ENCODE peak calls at places on chromosome 9, in seven cellular contexts. One of them, this sample, is unnamed.
A peak's percentile ranks its signal among the peaks of the same experiment; 100 is the strongest.

GRCh38 chr9:92609142-92609500 is 60.8 kb downstream of the IPPK start:
- DNase-seq in adrenal gland: no peak
- DNase-seq in left ventricle myocardium inferior: no peak
- DNase-seq in neuronal stem cell: peak; percentile 48
- DNase-seq in CD4-positive, CD25-positive, alpha-beta regulatory T cell: no peak
- DNase-seq in CD8-positive, alpha-beta memory T cell: no peak
- DNase-seq in K562: no peak
- DNase-seq in this sample: no peak

GRCh38 chr9:26437056-26437711 is 455.4 kb downstream of the CAAP1 start:
- DNase-seq in adrenal gland: no peak
- DNase-seq in left ventricle myocardium inferior: no peak
- DNase-seq in neuronal stem cell: peak; percentile 20
- DNase-seq in CD4-positive, CD25-positive, alpha-beta regulatory T cell: no peak
- DNase-seq in CD8-positive, alpha-beta memory T cell: no peak
- DNase-seq in K562: no peak
- DNase-seq in this sample: no peak

GRCh38 chr9:92328225-92328624 is 2.5 kb downstream of the CENPP start:
- DNase-seq in adrenal gland: no peak
- DNase-seq in left ventricle myocardium inferior: no peak
- DNase-seq in neuronal stem cell: no peak
- DNase-seq in CD4-positive, CD25-positive, alpha-beta regulatory T cell: no peak
- DNase-seq in CD8-positive, alpha-beta memory T cell: no peak
- DNase-seq in K562: no peak
- DNase-seq in this sample: no peak

GRCh38 chr9:93595461-93595860 is 19.1 kb downstream of the PHF2 start:
- DNase-seq in adrenal gland: no peak
- DNase-seq in left ventricle myocardium inferior: no peak
- DNase-seq in neuronal stem cell: no peak
- DNase-seq in CD4-positive, CD25-positive, alpha-beta regulatory T cell: no peak
- DNase-seq in CD8-positive, alpha-beta memory T cell: no peak
- DNase-seq in K562: no peak
- DNase-seq in this sample: no peak

GRCh38 chr9:37986771-37987258 is 82.2 kb downstream of the SHB start:
- DNase-seq in adrenal gland: no peak
- DNase-seq in left ventricle myocardium inferior: no peak
- DNase-seq in neuronal stem cell: no peak
- DNase-seq in CD4-positive, CD25-positive, alpha-beta regulatory T cell: no peak
- DNase-seq in CD8-positive, alpha-beta memory T cell: no peak
- DNase-seq in K562: no peak
- DNase-seq in this sample: no peak

GRCh38 chr9:13939129-13939528 is 374.8 kb downstream of the NFIB start:
- DNase-seq in adrenal gland: peak; percentile 24
- DNase-seq in left ventricle myocardium inferior: no peak
- DNase-seq in neuronal stem cell: no peak
- DNase-seq in CD4-positive, CD25-positive, alpha-beta regulatory T cell: no peak
- DNase-seq in CD8-positive, alpha-beta memory T cell: no peak
- DNase-seq in K562: no peak
- DNase-seq in this sample: no peak

GRCh38 chr9:68431307-68431706 is 74.9 kb downstream of the PGM5 start:
- DNase-seq in adrenal gland: no peak
- DNase-seq in left ventricle myocardium inferior: no peak
- DNase-seq in neuronal stem cell: no peak
- DNase-seq in CD4-positive, CD25-positive, alpha-beta regulatory T cell: no peak
- DNase-seq in CD8-positive, alpha-beta memory T cell: no peak
- DNase-seq in K562: no peak
- DNase-seq in this sample: no peak

GRCh38 chr9:69157751-69158466 is 16.2 kb upstream of the TJP2 start:
- DNase-seq in adrenal gland: peak; percentile 37
- DNase-seq in left ventricle myocardium inferior: no peak
- DNase-seq in neuronal stem cell: no peak
- DNase-seq in CD4-positive, CD25-positive, alpha-beta regulatory T cell: no peak
- DNase-seq in CD8-positive, alpha-beta memory T cell: no peak
- DNase-seq in K562: no peak
- DNase-seq in this sample: no peak

GRCh38 chr9:134294228-134295071 is 31.8 kb upstream of the RXRA start:
- DNase-seq in adrenal gland: no peak
- DNase-seq in left ventricle myocardium inferior: peak; percentile 60
- DNase-seq in neuronal stem cell: no peak
- DNase-seq in CD4-positive, CD25-positive, alpha-beta regulatory T cell: no peak
- DNase-seq in CD8-positive, alpha-beta memory T cell: no peak
- DNase-seq in K562: peak; percentile 44
- DNase-seq in this sample: no peak

GRCh38 chr9:134293031-134293521 is 33.2 kb upstream of the RXRA start:
- DNase-seq in adrenal gland: no peak
- DNase-seq in left ventricle myocardium inferior: no peak
- DNase-seq in neuronal stem cell: no peak
- DNase-seq in CD4-positive, CD25-positive, alpha-beta regulatory T cell: no peak
- DNase-seq in CD8-positive, alpha-beta memory T cell: no peak
- DNase-seq in K562: no peak
- DNase-seq in this sample: no peak

GRCh38 chr9:134291961-134292871 is 34.0 kb upstream of the RXRA start:
- DNase-seq in adrenal gland: no peak
- DNase-seq in left ventricle myocardium inferior: peak; percentile 14
- DNase-seq in neuronal stem cell: no peak
- DNase-seq in CD4-positive, CD25-positive, alpha-beta regulatory T cell: no peak
- DNase-seq in CD8-positive, alpha-beta memory T cell: no peak
- DNase-seq in K562: no peak
- DNase-seq in this sample: no peak

GRCh38 chr9:134295101-134295745 is 31.0 kb upstream of the RXRA start:
- DNase-seq in adrenal gland: no peak
- DNase-seq in left ventricle myocardium inferior: peak; percentile 7
- DNase-seq in neuronal stem cell: no peak
- DNase-seq in CD4-positive, CD25-positive, alpha-beta regulatory T cell: no peak
- DNase-seq in CD8-positive, alpha-beta memory T cell: no peak
- DNase-seq in K562: no peak
- DNase-seq in this sample: no peak

GRCh38 chr9:134293576-134294227 is 32.6 kb upstream of the RXRA start:
- DNase-seq in adrenal gland: no peak
- DNase-seq in left ventricle myocardium inferior: peak; percentile 26
- DNase-seq in neuronal stem cell: peak; percentile 40
- DNase-seq in CD4-positive, CD25-positive, alpha-beta regulatory T cell: no peak
- DNase-seq in CD8-positive, alpha-beta memory T cell: no peak
- DNase-seq in K562: no peak
- DNase-seq in this sample: no peak
- H3K4me1 ChIP-seq in adrenal gland: no peaks in the 10 kb centered on the region
- H3K4me1 ChIP-seq in left ventricle myocardium inferior: peaks cover 22% of the 10 kb centered on the region
- H3K4me1 ChIP-seq in neuronal stem cell: peaks cover 10% of the 10 kb centered on the region
- H3K4me1 ChIP-seq in CD4-positive, CD25-positive, alpha-beta regulatory T cell: no peaks in the 10 kb centered on the region
- H3K4me1 ChIP-seq in CD8-positive, alpha-beta memory T cell: no peaks in the 10 kb centered on the region
- H3K4me1 ChIP-seq in K562: no peaks in the 10 kb centered on the region
- H3K4me1 ChIP-seq in this sample: no peaks in the 10 kb centered on the region

GRCh38 chr9:135068776-135069415 is 18.6 kb upstream of the OLFM1 start:
- DNase-seq in adrenal gland: no peak
- DNase-seq in left ventricle myocardium inferior: no peak
- DNase-seq in neuronal stem cell: no peak
- DNase-seq in CD4-positive, CD25-positive, alpha-beta regulatory T cell: no peak
- DNase-seq in CD8-positive, alpha-beta memory T cell: no peak
- DNase-seq in K562: no peak
- DNase-seq in this sample: no peak
- H3K27me3 ChIP-seq in adrenal gland: peaks cover 12% of the 10 kb centered on the region
- H3K27me3 ChIP-seq in left ventricle myocardium inferior: peaks cover 88% of the 10 kb centered on the region
- H3K27me3 ChIP-seq in neuronal stem cell: no peaks in the 10 kb centered on the region
- H3K27me3 ChIP-seq in CD4-positive, CD25-positive, alpha-beta regulatory T cell: no peaks in the 10 kb centered on the region
- H3K27me3 ChIP-seq in CD8-positive, alpha-beta memory T cell: no peaks in the 10 kb centered on the region
- H3K27me3 ChIP-seq in K562: peaks cover 5% of the 10 kb centered on the region
- H3K27me3 ChIP-seq in this sample: no peaks in the 10 kb centered on the region

GRCh38 chr9:116499434-116499833 is 187.7 kb upstream of the TRIM32 start:
- DNase-seq in adrenal gland: no peak
- DNase-seq in left ventricle myocardium inferior: no peak
- DNase-seq in neuronal stem cell: no peak
- DNase-seq in CD4-positive, CD25-positive, alpha-beta regulatory T cell: no peak
- DNase-seq in CD8-positive, alpha-beta memory T cell: no peak
- DNase-seq in K562: no peak
- DNase-seq in this sample: no peak

GRCh38 chr9:116496167-116496566 is 190.9 kb upstream of the TRIM32 start:
- DNase-seq in adrenal gland: no peak
- DNase-seq in left ventricle myocardium inferior: no peak
- DNase-seq in neuronal stem cell: no peak
- DNase-seq in CD4-positive, CD25-positive, alpha-beta regulatory T cell: no peak
- DNase-seq in CD8-positive, alpha-beta memory T cell: no peak
- DNase-seq in K562: no peak
- DNase-seq in this sample: no peak

GRCh38 chr9:116494815-116495634 is 192.1 kb upstream of the TRIM32 start:
- DNase-seq in adrenal gland: peak; percentile 39
- DNase-seq in left ventricle myocardium inferior: no peak
- DNase-seq in neuronal stem cell: no peak
- DNase-seq in CD4-positive, CD25-positive, alpha-beta regulatory T cell: no peak
- DNase-seq in CD8-positive, alpha-beta memory T cell: no peak
- DNase-seq in K562: peak; percentile 51
- DNase-seq in this sample: peak; percentile 3

GRCh38 chr9:116495725-116496124 is 191.4 kb upstream of the TRIM32 start:
- DNase-seq in adrenal gland: no peak
- DNase-seq in left ventricle myocardium inferior: no peak
- DNase-seq in neuronal stem cell: no peak
- DNase-seq in CD4-positive, CD25-positive, alpha-beta regulatory T cell: no peak
- DNase-seq in CD8-positive, alpha-beta memory T cell: no peak
- DNase-seq in K562: no peak
- DNase-seq in this sample: no peak

GRCh38 chr9:116497081-116497480 is 190.0 kb upstream of the TRIM32 start:
- DNase-seq in adrenal gland: no peak
- DNase-seq in left ventricle myocardium inferior: no peak
- DNase-seq in neuronal stem cell: no peak
- DNase-seq in CD4-positive, CD25-positive, alpha-beta regulatory T cell: no peak
- DNase-seq in CD8-positive, alpha-beta memory T cell: no peak
- DNase-seq in K562: no peak
- DNase-seq in this sample: no peak
- H3K27ac ChIP-seq in adrenal gland: no peak overlapping the region
- H3K27ac ChIP-seq in left ventricle myocardium inferior: no peak overlapping the region
- H3K27ac ChIP-seq in neuronal stem cell: no peak overlapping the region
- H3K27ac ChIP-seq in CD4-positive, CD25-positive, alpha-beta regulatory T cell: no peak overlapping the region
- H3K27ac ChIP-seq in CD8-positive, alpha-beta memory T cell: no peak overlapping the region
- H3K27ac ChIP-seq in K562: no peak overlapping the region
- H3K27ac ChIP-seq in this sample: no peak overlapping the region

DNA sequence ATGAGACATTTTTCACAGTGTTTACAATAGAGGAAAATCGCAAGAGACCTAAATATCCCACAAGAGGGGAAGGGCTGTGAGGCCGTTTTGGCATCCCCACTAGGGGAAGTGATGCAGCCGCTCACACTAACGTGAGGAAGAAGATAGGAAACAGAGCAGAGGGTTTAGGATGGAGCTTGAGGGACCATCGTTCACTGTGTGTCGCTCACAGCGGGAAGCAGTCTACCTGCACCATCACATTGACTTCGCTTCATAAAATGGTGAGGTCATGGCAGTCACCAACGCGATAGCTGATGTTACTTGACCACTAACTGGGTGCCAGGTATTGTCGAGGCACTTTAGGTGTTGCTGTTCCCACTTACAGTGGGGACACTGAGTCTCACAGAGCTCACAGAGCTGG is 35.6 kb downstream of the PRRX2 start:
- DNase-seq in adrenal gland: no peak
- DNase-seq in left ventricle myocardium inferior: no peak
- DNase-seq in neuronal stem cell: no peak
- DNase-seq in CD4-positive, CD25-positive, alpha-beta regulatory T cell: no peak
- DNase-seq in CD8-positive, alpha-beta memory T cell: no peak
- DNase-seq in K562: no peak
- DNase-seq in this sample: no peak
- H3K4me1 ChIP-seq in adrenal gland: no peaks in the 10 kb centered on the region
- H3K4me1 ChIP-seq in left ventricle myocardium inferior: peaks cover 23% of the 10 kb centered on the region
- H3K4me1 ChIP-seq in neuronal stem cell: peaks cover 3% of the 10 kb centered on the region
- H3K4me1 ChIP-seq in CD4-positive, CD25-positive, alpha-beta regulatory T cell: no peaks in the 10 kb centered on the region
- H3K4me1 ChIP-seq in CD8-positive, alpha-beta memory T cell: no peaks in the 10 kb centered on the region
- H3K4me1 ChIP-seq in K562: no peaks in the 10 kb centered on the region
- H3K4me1 ChIP-seq in this sample: no peaks in the 10 kb centered on the region

GRCh38 chr9:133656211-133657119 is 20.3 kb downstream of the DBH start:
- DNase-seq in adrenal gland: no peak
- DNase-seq in left ventricle myocardium inferior: no peak
- DNase-seq in neuronal stem cell: no peak
- DNase-seq in CD4-positive, CD25-positive, alpha-beta regulatory T cell: no peak
- DNase-seq in CD8-positive, alpha-beta memory T cell: no peak
- DNase-seq in K562: no peak
- DNase-seq in this sample: no peak
- H3K27me3 ChIP-seq in adrenal gland: peaks cover 12% of the 10 kb centered on the region
- H3K27me3 ChIP-seq in left ventricle myocardium inferior: peaks cover 97% of the 10 kb centered on the region
- H3K27me3 ChIP-seq in neuronal stem cell: no peaks in the 10 kb centered on the region
- H3K27me3 ChIP-seq in CD4-positive, CD25-positive, alpha-beta regulatory T cell: no peaks in the 10 kb centered on the region
- H3K27me3 ChIP-seq in CD8-positive, alpha-beta memory T cell: peaks cover 5% of the 10 kb centered on the region
- H3K27me3 ChIP-seq in K562: peaks cover 30% of the 10 kb centered on the region
- H3K27me3 ChIP-seq in this sample: no peaks in the 10 kb centered on the region

GRCh38 chr9:128202648-128203023 is 543 bp upstream of the DNM1 start:
- DNase-seq in adrenal gland: no peak
- DNase-seq in left ventricle myocardium inferior: no peak
- DNase-seq in neuronal stem cell: no peak
- DNase-seq in CD4-positive, CD25-positive, alpha-beta regulatory T cell: no peak
- DNase-seq in CD8-positive, alpha-beta memory T cell: no peak
- DNase-seq in K562: no peak
- DNase-seq in this sample: no peak
- H3K27ac ChIP-seq in adrenal gland: no peak overlapping the region
- H3K27ac ChIP-seq in left ventricle myocardium inferior: no peak overlapping the region
- H3K27ac ChIP-seq in neuronal stem cell: no peak overlapping the region
- H3K27ac ChIP-seq in CD4-positive, CD25-positive, alpha-beta regulatory T cell: no peak overlapping the region
- H3K27ac ChIP-seq in CD8-positive, alpha-beta memory T cell: no peak overlapping the region
- H3K27ac ChIP-seq in K562: no peak overlapping the region
- H3K27ac ChIP-seq in this sample: no peak overlapping the region

GRCh38 chr9:111925784-111926183 is 29.2 kb downstream of the UGCG start:
- DNase-seq in adrenal gland: no peak
- DNase-seq in left ventricle myocardium inferior: no peak
- DNase-seq in neuronal stem cell: no peak
- DNase-seq in CD4-positive, CD25-positive, alpha-beta regulatory T cell: no peak
- DNase-seq in CD8-positive, alpha-beta memory T cell: no peak
- DNase-seq in K562: no peak
- DNase-seq in this sample: no peak

GRCh38 chr9:111922324-111923013 is 25.9 kb downstream of the UGCG start:
- DNase-seq in adrenal gland: no peak
- DNase-seq in left ventricle myocardium inferior: no peak
- DNase-seq in neuronal stem cell: no peak
- DNase-seq in CD4-positive, CD25-positive, alpha-beta regulatory T cell: no peak
- DNase-seq in CD8-positive, alpha-beta memory T cell: no peak
- DNase-seq in K562: no peak
- DNase-seq in this sample: no peak

GRCh38 chr9:111926421-111926875 is 29.8 kb downstream of the UGCG start:
- DNase-seq in adrenal gland: peak; percentile 60
- DNase-seq in left ventricle myocardium inferior: peak; percentile 34
- DNase-seq in neuronal stem cell: no peak
- DNase-seq in CD4-positive, CD25-positive, alpha-beta regulatory T cell: peak; percentile 34
- DNase-seq in CD8-positive, alpha-beta memory T cell: peak; percentile 29
- DNase-seq in K562: no peak
- DNase-seq in this sample: no peak

GRCh38 chr9:111924281-111924680 is 27.7 kb downstream of the UGCG start:
- DNase-seq in adrenal gland: no peak
- DNase-seq in left ventricle myocardium inferior: no peak
- DNase-seq in neuronal stem cell: no peak
- DNase-seq in CD4-positive, CD25-positive, alpha-beta regulatory T cell: no peak
- DNase-seq in CD8-positive, alpha-beta memory T cell: no peak
- DNase-seq in K562: no peak
- DNase-seq in this sample: no peak

GRCh38 chr9:111925017-111925770 is 28.6 kb downstream of the UGCG start:
- DNase-seq in adrenal gland: no peak
- DNase-seq in left ventricle myocardium inferior: no peak
- DNase-seq in neuronal stem cell: no peak
- DNase-seq in CD4-positive, CD25-positive, alpha-beta regulatory T cell: no peak
- DNase-seq in CD8-positive, alpha-beta memory T cell: no peak
- DNase-seq in K562: no peak
- DNase-seq in this sample: no peak
- H3K4me1 ChIP-seq in adrenal gland: no peaks in the 10 kb centered on the region
- H3K4me1 ChIP-seq in left ventricle myocardium inferior: peaks cover 43% of the 10 kb centered on the region
- H3K4me1 ChIP-seq in neuronal stem cell: no peaks in the 10 kb centered on the region
- H3K4me1 ChIP-seq in CD4-positive, CD25-positive, alpha-beta regulatory T cell: peaks cover 33% of the 10 kb centered on the region
- H3K4me1 ChIP-seq in CD8-positive, alpha-beta memory T cell: peaks cover 33% of the 10 kb centered on the region
- H3K4me1 ChIP-seq in K562: no peaks in the 10 kb centered on the region
- H3K4me1 ChIP-seq in this sample: peaks cover 35% of the 10 kb centered on the region